ENCODE peak calls at places on chromosomes 5 and 9, in seven cellular contexts. One of them, this sample, is unnamed.
A peak's percentile ranks its signal among the peaks of the same experiment; 100 is the strongest.

GRCh38 chr5:119966028-119966427 is 336.7 kb downstream of the FAM170A start:
- DNase-seq in IMR-90: no peak
- DNase-seq in lower leg skin: no peak
- DNase-seq in foreskin keratinocyte: no peak
- DNase-seq in WTC11: no peak
- DNase-seq in heart right ventricle: no peak
- DNase-seq in EL: no peak
- DNase-seq in this sample: peak; percentile 10

GRCh38 chr9:78235296-78235770 is 542 bp upstream of the CEP78 start:
- DNase-seq in IMR-90: peak; percentile 20
- DNase-seq in lower leg skin: no peak
- DNase-seq in foreskin keratinocyte: peak; percentile 22
- DNase-seq in WTC11: no peak
- DNase-seq in heart right ventricle: no peak
- DNase-seq in EL: peak; percentile 35
- DNase-seq in this sample: no peak

GRCh38 chr5:103127292-103127691 is 7.2 kb downstream of the PPIP5K2 start:
- DNase-seq in IMR-90: no peak
- DNase-seq in lower leg skin: no peak
- DNase-seq in foreskin keratinocyte: no peak
- DNase-seq in WTC11: no peak
- DNase-seq in heart right ventricle: no peak
- DNase-seq in EL: no peak
- DNase-seq in this sample: no peak

GRCh38 chr5:102755691-102756371 is 726 bp downstream of the PAM start:
- DNase-seq in IMR-90: peak; percentile 79
- DNase-seq in lower leg skin: peak; percentile 95
- DNase-seq in foreskin keratinocyte: no peak
- DNase-seq in WTC11: peak; percentile 58
- DNase-seq in heart right ventricle: peak; percentile 63
- DNase-seq in EL: peak; percentile 96
- DNase-seq in this sample: peak; percentile 82

GRCh38 chr5:126192226-126192625 is 231.0 kb upstream of the GRAMD2B start:
- DNase-seq in IMR-90: no peak
- DNase-seq in lower leg skin: no peak
- DNase-seq in foreskin keratinocyte: no peak
- DNase-seq in WTC11: no peak
- DNase-seq in heart right ventricle: no peak
- DNase-seq in EL: no peak
- DNase-seq in this sample: no peak

GRCh38 chr9:115855458-115856133 is 298.0 kb upstream of the PAPPA start:
- DNase-seq in IMR-90: peak; percentile 4
- DNase-seq in lower leg skin: no peak
- DNase-seq in foreskin keratinocyte: no peak
- DNase-seq in WTC11: no peak
- DNase-seq in heart right ventricle: no peak
- DNase-seq in EL: peak; percentile 61
- DNase-seq in this sample: peak; percentile 40

GRCh38 chr5:6780802-6781391 is 67.7 kb downstream of the TENT4A start:
- DNase-seq in IMR-90: no peak
- DNase-seq in lower leg skin: no peak
- DNase-seq in foreskin keratinocyte: no peak
- DNase-seq in WTC11: no peak
- DNase-seq in heart right ventricle: no peak
- DNase-seq in EL: no peak
- DNase-seq in this sample: no peak

GRCh38 chr5:176653401-176653800 is 6.1 kb downstream of the TSPAN17 start:
- DNase-seq in IMR-90: peak; percentile 68
- DNase-seq in lower leg skin: no peak
- DNase-seq in foreskin keratinocyte: no peak
- DNase-seq in WTC11: no peak
- DNase-seq in heart right ventricle: no peak
- DNase-seq in EL: no peak
- DNase-seq in this sample: no peak

GRCh38 chr9:136644593-136645342 is 17.9 kb upstream of the EGFL7 start:
- DNase-seq in IMR-90: peak; percentile 28
- DNase-seq in lower leg skin: peak; percentile 98
- DNase-seq in foreskin keratinocyte: no peak
- DNase-seq in WTC11: peak; percentile 82
- DNase-seq in heart right ventricle: peak; percentile 81
- DNase-seq in EL: peak; percentile 37
- DNase-seq in this sample: peak; percentile 37

GRCh38 chr5:97628011-97628410 is 445.0 kb upstream of the RIOK2 start:
- DNase-seq in IMR-90: peak; percentile 16
- DNase-seq in lower leg skin: no peak
- DNase-seq in foreskin keratinocyte: no peak
- DNase-seq in WTC11: no peak
- DNase-seq in heart right ventricle: no peak
- DNase-seq in EL: peak; percentile 4
- DNase-seq in this sample: peak; percentile 35

GRCh38 chr5:57408714-57409113 is 73.9 kb downstream of the ACTBL2 start:
- DNase-seq in IMR-90: peak; percentile 63
- DNase-seq in lower leg skin: no peak
- DNase-seq in foreskin keratinocyte: no peak
- DNase-seq in WTC11: no peak
- DNase-seq in heart right ventricle: no peak
- DNase-seq in EL: no peak
- DNase-seq in this sample: no peak

GRCh38 chr5:172342907-172343306 is 59.3 kb upstream of the UBTD2 start:
- DNase-seq in IMR-90: no peak
- DNase-seq in lower leg skin: no peak
- DNase-seq in foreskin keratinocyte: no peak
- DNase-seq in WTC11: no peak
- DNase-seq in heart right ventricle: no peak
- DNase-seq in EL: no peak
- DNase-seq in this sample: no peak

GRCh38 chr5:2752059-2752874 is 790 bp upstream of the IRX2 start:
- DNase-seq in IMR-90: no peak
- DNase-seq in lower leg skin: peak; percentile 93
- DNase-seq in foreskin keratinocyte: no peak
- DNase-seq in WTC11: peak; percentile 52
- DNase-seq in heart right ventricle: no peak
- DNase-seq in EL: peak; percentile 80
- DNase-seq in this sample: peak; percentile 62

GRCh38 chr9:87518702-87519335 is 21.2 kb downstream of the DAPK1 start:
- DNase-seq in IMR-90: no peak
- DNase-seq in lower leg skin: peak; percentile 89
- DNase-seq in foreskin keratinocyte: no peak
- DNase-seq in WTC11: no peak
- DNase-seq in heart right ventricle: peak; percentile 34
- DNase-seq in EL: peak; percentile 18
- DNase-seq in this sample: no peak

GRCh38 chr5:171647043-171647899 is 138.3 kb upstream of the SMIM23 start:
- DNase-seq in IMR-90: peak; percentile 79
- DNase-seq in lower leg skin: no peak
- DNase-seq in foreskin keratinocyte: peak; percentile 23
- DNase-seq in WTC11: no peak
- DNase-seq in heart right ventricle: no peak
- DNase-seq in EL: peak; percentile 84
- DNase-seq in this sample: peak; percentile 57

GRCh38 chr9:73611072-73611471 is 459.4 kb downstream of the ANXA1 start:
- DNase-seq in IMR-90: no peak
- DNase-seq in lower leg skin: no peak
- DNase-seq in foreskin keratinocyte: no peak
- DNase-seq in WTC11: no peak
- DNase-seq in heart right ventricle: no peak
- DNase-seq in EL: no peak
- DNase-seq in this sample: no peak

GRCh38 chr9:124685217-124685616 is 85.9 kb downstream of the NR6A1 start:
- DNase-seq in IMR-90: no peak
- DNase-seq in lower leg skin: no peak
- DNase-seq in foreskin keratinocyte: no peak
- DNase-seq in WTC11: no peak
- DNase-seq in heart right ventricle: no peak
- DNase-seq in EL: no peak
- DNase-seq in this sample: no peak

GRCh38 chr9:76330034-76330433 is 64.2 kb downstream of the RFK start:
- DNase-seq in IMR-90: no peak
- DNase-seq in lower leg skin: peak; percentile 29
- DNase-seq in foreskin keratinocyte: no peak
- DNase-seq in WTC11: no peak
- DNase-seq in heart right ventricle: no peak
- DNase-seq in EL: no peak
- DNase-seq in this sample: no peak

GRCh38 chr5:40386293-40386692 is 293.4 kb upstream of the PTGER4 start:
- DNase-seq in IMR-90: peak; percentile 55
- DNase-seq in lower leg skin: no peak
- DNase-seq in foreskin keratinocyte: no peak
- DNase-seq in WTC11: no peak
- DNase-seq in heart right ventricle: no peak
- DNase-seq in EL: peak; percentile 46
- DNase-seq in this sample: peak; percentile 92

GRCh38 chr9:136171009-136171800 is 33.7 kb downstream of the LHX3 start:
- DNase-seq in IMR-90: no peak
- DNase-seq in lower leg skin: no peak
- DNase-seq in foreskin keratinocyte: no peak
- DNase-seq in WTC11: peak; percentile 67
- DNase-seq in heart right ventricle: no peak
- DNase-seq in EL: no peak
- DNase-seq in this sample: no peak

GRCh38 chr5:133756036-133756435 is 143.7 kb upstream of the FSTL4 start:
- DNase-seq in IMR-90: no peak
- DNase-seq in lower leg skin: peak; percentile 10
- DNase-seq in foreskin keratinocyte: no peak
- DNase-seq in WTC11: no peak
- DNase-seq in heart right ventricle: no peak
- DNase-seq in EL: no peak
- DNase-seq in this sample: no peak